ENCODE peak calls at places on chromosomes 12 and 14, in five cellular contexts. O is pancreas, U is foreskin fibroblast, G is uterus, S is progenitor cell of endocrine pancreas. H is an unnamed sample.

GRCh38 chr12:38771871-38772270 is 133.5 kb downstream of the CPNE8 start:
- DNase-seq in S (no peak), O (no peak), U (no peak), G (no peak), H (no peak)

GRCh38 chr12:85036241-85036707 is at the start of the genes LRRIQ1 and TSPAN19:
- DNase-seq in G (peak; percentile 38), U (peak; percentile 72), O (peak; percentile 75), S (peak; percentile 53), H (no peak)

GRCh38 chr12:89859513-89860220 is 151.0 kb upstream of the ATP2B1 start:
- DNase-seq in O (no peak), U (peak; percentile 13), G (no peak), S (no peak), H (no peak)

GRCh38 chr14:61184117-61184516 is 97.0 kb downstream of the TMEM30B start:
- DNase-seq in O (no peak), S (no peak), U (peak; percentile 97), G (no peak), H (no peak)

GRCh38 chr12:1747609-1748008 is 56.7 kb downstream of the ADIPOR2 start:
- DNase-seq in O (no peak), S (no peak), G (no peak), U (no peak), H (no peak)

GRCh38 chr14:96567289-96567899 is 65.2 kb downstream of the PAPOLA start:
- DNase-seq in U (no peak), G (no peak), O (no peak), S (no peak), H (no peak)

GRCh38 chr14:101473795-101474562 is 87.3 kb upstream of the DIO3 start:
- DNase-seq in S (no peak), G (peak; percentile 14), O (no peak), U (no peak), H (peak; percentile 77)

GRCh38 chr12:7205091-7205490 is 15.6 kb downstream of the PEX5 start:
- DNase-seq in G (no peak), O (no peak), S (no peak), U (no peak), H (no peak)

GRCh38 chr12:54060975-54061778 is 7.5 kb downstream of the HOXC4 start:
- DNase-seq in O (no peak), G (no peak), S (no peak), U (no peak), H (no peak)

GRCh38 chr12:32754101-32754500 is 1.6 kb downstream of the YARS2 start:
- DNase-seq in G (no peak), O (no peak), S (no peak), U (no peak), H (no peak)

GRCh38 chr12:8038659-8039114 is 6.2 kb downstream of the FOXJ2 start:
- DNase-seq in S (no peak), O (peak; percentile 75), G (peak; percentile 49), U (peak; percentile 59), H (no peak)

GRCh38 chr12:27637524-27637923 is 58.7 kb upstream of the REP15 start:
- DNase-seq in G (no peak), O (no peak), S (no peak), U (no peak), H (no peak)

GRCh38 chr14:99781091-99781490 is 12.1 kb upstream of the EML1 start:
- DNase-seq in O (no peak), U (no peak), S (no peak), G (no peak), H (no peak)

GRCh38 chr12:89181271-89181920 is 170.9 kb downstream of the DUSP6 start:
- DNase-seq in U (peak; percentile 53), S (no peak), O (no peak), G (no peak), H (no peak)

GRCh38 chr14:103857256-103857655 is 9.9 kb upstream of the PPP1R13B start:
- DNase-seq in U (no peak), G (no peak), S (no peak), O (no peak), H (no peak)

GRCh38 chr14:103854017-103854808 is 6.8 kb upstream of the PPP1R13B start:
- DNase-seq in G (no peak), U (no peak), S (no peak), O (no peak), H (no peak)

GRCh38 chr14:103855734-103856095 is 8.3 kb upstream of the PPP1R13B start:
- DNase-seq in O (no peak), G (no peak), S (no peak), U (no peak), H (no peak)

GRCh38 chr14:103856105-103856504 is 8.7 kb upstream of the PPP1R13B start:
- DNase-seq in U (no peak), G (no peak), O (no peak), S (no peak), H (no peak)

DNA sequence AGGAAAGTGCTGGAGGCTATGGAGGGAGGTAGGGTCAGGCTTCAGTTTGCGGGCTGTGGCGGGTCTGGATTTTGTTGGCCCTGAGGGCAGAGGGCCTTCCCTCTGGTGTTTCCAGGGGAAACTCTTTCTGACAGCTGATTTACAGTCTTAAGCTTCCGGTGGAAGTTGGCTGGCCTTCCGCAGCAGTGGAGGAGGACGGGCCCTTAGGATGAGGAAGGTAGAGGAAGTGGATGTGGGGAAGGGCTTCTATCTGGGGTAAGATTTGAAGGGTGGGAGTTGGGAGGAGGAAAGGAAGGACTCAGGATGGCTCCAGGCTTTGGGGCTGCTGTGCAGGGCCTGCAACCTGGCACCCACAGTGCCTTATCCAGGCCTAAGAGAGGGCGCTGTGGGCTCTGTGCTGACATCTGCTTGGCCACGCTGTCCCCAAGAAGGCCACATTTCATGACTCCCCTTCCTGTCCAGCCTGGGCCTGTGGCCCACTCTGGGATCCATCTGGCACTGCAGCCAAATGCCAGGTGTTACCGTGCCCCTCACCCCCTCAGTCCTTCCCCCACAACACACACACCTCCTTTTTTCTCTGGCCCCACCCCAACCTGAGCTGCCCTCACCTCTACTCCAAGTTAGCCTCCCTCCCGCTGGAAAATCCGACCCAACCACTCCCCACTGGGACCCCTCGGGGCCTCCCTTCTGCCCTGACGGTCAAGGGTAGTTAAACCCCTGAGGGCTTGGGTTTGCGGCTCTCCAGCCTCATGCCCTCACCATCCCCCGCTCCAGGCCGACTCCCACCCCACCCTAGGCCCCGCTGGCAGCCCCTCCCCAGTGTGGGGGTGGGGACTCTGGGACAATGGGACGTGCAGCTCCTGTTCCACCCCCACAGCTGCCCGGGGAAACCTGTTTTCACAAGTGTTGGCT is 7.7 kb upstream of the PPP1R13B start:
- DNase-seq in O (peak; percentile 76), S (peak; percentile 52), U (no peak), G (no peak), H (no peak)
- TF ChIP-seq CTCF in O (no peak), S (no peak), U (no peak), G (no peak), H (no peak)

GRCh38 chr14:52069617-52070431 is 965 bp upstream of the NID2 start:
- DNase-seq in S (no peak), O (peak; percentile 17), G (no peak), U (peak; percentile 56), H (no peak)

GRCh38 chr14:52067873-52068740 is 752 bp downstream of the NID2 start:
- DNase-seq in S (peak; percentile 15), O (peak; percentile 32), U (no peak), G (peak; percentile 49), H (peak; percentile 86)

GRCh38 chr14:52071675-52072074 is 2.8 kb upstream of the NID2 start:
- DNase-seq in G (no peak), U (no peak), O (no peak), S (no peak), H (no peak)

GRCh38 chr14:52072266-52072780 is 3.5 kb upstream of the NID2 start:
- DNase-seq in U (no peak), O (no peak), S (no peak), G (no peak), H (no peak)

GRCh38 chr14:52068741-52069616 is at the start of gene NID2:
- DNase-seq in S (peak; percentile 50), G (peak; percentile 91), O (peak; percentile 78), U (peak; percentile 97), H (peak; percentile 97)
- TF ChIP-seq CTCF in S (no peak), G (no peak), O (no peak), U (no peak), H (no peak)

DNA sequence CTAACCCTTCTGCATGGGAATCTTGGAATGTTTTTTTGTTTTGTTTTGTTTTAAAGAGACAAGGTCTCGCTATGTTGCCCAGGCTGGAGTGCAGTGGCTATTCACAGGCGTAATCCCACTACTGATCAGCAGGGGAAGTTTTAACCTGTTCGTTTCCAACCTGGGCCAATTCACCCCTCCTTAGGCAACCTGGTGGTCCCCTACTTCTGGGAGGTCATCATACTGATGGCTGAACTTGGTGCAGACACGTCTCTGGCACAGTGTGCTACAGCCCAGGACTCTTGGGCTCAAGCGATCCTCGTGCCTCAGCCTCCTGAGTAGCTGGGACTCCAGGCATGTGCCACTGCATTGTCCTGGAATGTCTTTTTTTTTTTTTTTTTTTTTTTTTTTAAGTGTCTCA is 48.9 kb upstream of the ISM2 start:
- DNase-seq in G (no peak), O (no peak), S (no peak), U (no peak), H (no peak)
- TF ChIP-seq CTCF in G (no peak), O (no peak), S (peak; percentile 21), U (no peak), H (peak; percentile 11)

GRCh38 chr14:103293465-103293864 is 40.6 kb upstream of the EIF5 start:
- DNase-seq in U (no peak), G (no peak), O (no peak), S (no peak), H (no peak)

GRCh38 chr14:103298620-103299019 is 35.4 kb upstream of the EIF5 start:
- DNase-seq in G (no peak), U (no peak), O (no peak), S (no peak), H (no peak)

GRCh38 chr14:103294091-103294490 is 39.9 kb upstream of the EIF5 start:
- DNase-seq in U (no peak), S (no peak), G (no peak), O (no peak), H (no peak)

GRCh38 chr14:103296007-103296406 is 38.0 kb upstream of the EIF5 start:
- DNase-seq in S (no peak), U (peak; percentile 49), G (no peak), O (no peak), H (no peak)

DNA sequence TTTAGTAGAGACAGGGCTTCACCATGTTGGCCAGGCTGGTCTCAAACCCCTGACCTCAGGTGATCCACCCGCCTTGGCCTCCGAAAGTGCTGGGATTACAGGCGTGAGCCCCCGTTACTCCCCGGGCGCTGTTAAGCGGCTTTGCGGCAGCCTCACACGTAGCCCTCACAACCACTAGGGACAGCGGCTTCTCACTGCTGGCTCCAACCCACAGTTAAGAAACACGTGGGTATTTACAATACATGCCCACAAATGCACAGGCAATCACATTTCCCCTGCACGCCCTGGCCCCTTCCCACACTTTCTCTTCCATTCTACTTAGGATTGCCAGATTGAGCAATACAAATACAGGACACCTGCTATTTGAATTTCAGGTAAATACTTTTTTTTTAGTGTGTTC is 37.0 kb upstream of the EIF5 start:
- DNase-seq in G (no peak), U (no peak), S (no peak), O (no peak), H (no peak)
- TF ChIP-seq CTCF in G (no peak), U (no peak), S (peak; percentile 28), O (no peak), H (no peak)

GRCh38 chr14:71317385-71318096 is 410.3 kb downstream of the PCNX1 start:
- DNase-seq in G (no peak), O (no peak), U (no peak), S (no peak), H (no peak)
- TF ChIP-seq CTCF in G (no peak), O (no peak), U (no peak), S (no peak), H (no peak)